ENCODE peak calls at places on chromosomes 1 and 21, in nine cellular contexts. G, Z, E, W, P, K, I, H and X are unnamed samples.

GRCh38 chr21:33544451-33544850 is 1.6 kb downstream of the SON start:
- DNase-seq in G (no peak), Z (no peak), E (no peak), W (no peak), P (no peak), K (no peak), I (no peak), H (no peak), X (no peak)

GRCh38 chr1:170881268-170882265 is 53.8 kb upstream of the MROH9 start:
- DNase-seq in G (no peak), Z (no peak), E (no peak), W (peak), P (no peak), K (no peak), I (no peak), H (peak), X (no peak)

GRCh38 chr1:67987046-67987799 is 63.2 kb downstream of the DIRAS3 start:
- DNase-seq in G (no peak), Z (no peak), E (no peak), W (no peak), P (no peak), K (no peak), I (no peak), H (peak), X (no peak)

GRCh38 chr1:8643542-8644536 is 173.6 kb downstream of the RERE start:
- DNase-seq in G (no peak), Z (no peak), E (no peak), W (peak), P (no peak), K (no peak), I (no peak), H (no peak), X (no peak)

GRCh38 chr1:206112600-206113301 is 4.4 kb downstream of the AVPR1B start:
- DNase-seq in G (no peak), Z (no peak), E (no peak), W (no peak), P (no peak), K (peak), I (no peak), H (no peak), X (no peak)

GRCh38 chr1:14090531-14090930 is 390.5 kb downstream of the PRDM2 start:
- DNase-seq in G (no peak), Z (no peak), E (no peak), W (no peak), P (no peak), K (no peak), I (no peak), H (no peak), X (no peak)

GRCh38 chr1:187691439-187691838 is 862.7 kb downstream of the PLA2G4A start:
- DNase-seq in G (no peak), Z (no peak), E (no peak), W (no peak), P (no peak), K (no peak), I (no peak), H (peak), X (no peak)

GRCh38 chr1:40840526-40841323 is 21.4 kb downstream of the CITED4 start:
- DNase-seq in G (no peak), Z (no peak), E (no peak), W (peak), P (no peak), K (no peak), I (no peak), H (no peak), X (no peak)

GRCh38 chr1:15541231-15541792 is 14.7 kb downstream of the DNAJC16 start:
- DNase-seq in G (no peak), Z (no peak), E (no peak), W (no peak), P (no peak), K (no peak), I (no peak), H (no peak), X (no peak)

GRCh38 chr1:46203738-46204405 is 738 bp downstream of the LURAP1 start:
- DNase-seq in G (no peak), Z (no peak), E (peak), W (no peak), P (no peak), K (no peak), I (no peak), H (no peak), X (no peak)

GRCh38 chr1:187237542-187237941 is 408.8 kb downstream of the PLA2G4A start:
- DNase-seq in G (no peak), Z (no peak), E (no peak), W (no peak), P (no peak), K (no peak), I (no peak), H (peak), X (no peak)

GRCh38 chr1:21264913-21265312 is 25.4 kb downstream of the ECE1 start:
- DNase-seq in G (no peak), Z (no peak), E (no peak), W (no peak), P (no peak), K (no peak), I (no peak), H (no peak), X (no peak)

GRCh38 chr21:35333831-35334593 is 284.9 kb upstream of the RUNX1 start:
- DNase-seq in G (no peak), Z (no peak), E (no peak), W (no peak), P (no peak), K (peak), I (no peak), H (no peak), X (no peak)

GRCh38 chr1:76835203-76835602 is 32.1 kb upstream of the ST6GALNAC5 start:
- DNase-seq in G (no peak), Z (no peak), E (no peak), W (no peak), P (no peak), K (no peak), I (no peak), H (peak), X (no peak)

GRCh38 chr1:109091196-109092193 is 931 bp downstream of the TMEM167B start:
- DNase-seq in G (no peak), Z (no peak), E (no peak), W (peak), P (no peak), K (no peak), I (no peak), H (peak), X (no peak)

GRCh38 chr1:208349679-208350330 is 105.6 kb upstream of the PLXNA2 start:
- DNase-seq in G (no peak), Z (no peak), E (no peak), W (no peak), P (no peak), K (no peak), I (no peak), H (no peak), X (no peak)

GRCh38 chr1:91635763-91636162 is 135.1 kb downstream of the CDC7 start:
- DNase-seq in G (no peak), Z (peak), E (no peak), W (no peak), P (no peak), K (no peak), I (no peak), H (no peak), X (no peak)

GRCh38 chr1:162264108-162264507 is 112.5 kb downstream of the SPATA46 start:
- DNase-seq in G (no peak), Z (no peak), E (no peak), W (no peak), P (no peak), K (no peak), I (no peak), H (no peak), X (no peak)

GRCh38 chr1:69846267-69846666 is 278.5 kb downstream of the LRRC7 start:
- DNase-seq in G (no peak), Z (no peak), E (no peak), W (no peak), P (no peak), K (no peak), I (no peak), H (no peak), X (no peak)

GRCh38 chr1:115211071-115211745 is 121.9 kb upstream of the TSPAN2 start:
- DNase-seq in G (no peak), Z (no peak), E (no peak), W (no peak), P (no peak), K (no peak), I (no peak), H (peak), X (no peak)

GRCh38 chr1:56755911-56756310 is 63.3 kb downstream of the FYB2 start:
- DNase-seq in G (no peak), Z (no peak), E (no peak), W (no peak), P (no peak), K (no peak), I (no peak), H (no peak), X (no peak)

GRCh38 chr1:245671966-245672767 is 517.4 kb downstream of the KIF26B start:
- DNase-seq in G (no peak), Z (no peak), E (no peak), W (no peak), P (no peak), K (no peak), I (no peak), H (no peak), X (no peak)

GRCh38 chr1:31315902-31316301 is 19.1 kb downstream of the ZCCHC17 start:
- DNase-seq in G (no peak), Z (no peak), E (no peak), W (no peak), P (no peak), K (no peak), I (no peak), H (no peak), X (no peak)

GRCh38 chr1:162412002-162412401 is at the start of gene SH2D1B:
- DNase-seq in G (no peak), Z (no peak), E (no peak), W (no peak), P (no peak), K (no peak), I (no peak), H (peak), X (no peak)

GRCh38 chr1:109657395-109657794 is 1.5 kb downstream of the GSTM4 start:
- DNase-seq in G (no peak), Z (no peak), E (no peak), W (no peak), P (no peak), K (no peak), I (no peak), H (no peak), X (no peak)

GRCh38 chr1:9373614-9374013 is 80.9 kb downstream of the SPSB1 start:
- DNase-seq in G (no peak), Z (no peak), E (no peak), W (no peak), P (no peak), K (no peak), I (no peak), H (no peak), X (no peak)

GRCh38 chr21:31668651-31669491 is 9.4 kb downstream of the SOD1 start:
- DNase-seq in G (no peak), Z (no peak), E (no peak), W (peak), P (no peak), K (no peak), I (no peak), H (no peak), X (no peak)

GRCh38 chr1:214392246-214392645 is 111.3 kb downstream of the SMYD2 start:
- DNase-seq in G (no peak), Z (no peak), E (no peak), W (no peak), P (no peak), K (no peak), I (no peak), H (no peak), X (no peak)

GRCh38 chr21:25501996-25502665 is 105.2 kb downstream of the MRPL39 start:
- DNase-seq in G (no peak), Z (no peak), E (no peak), W (peak), P (no peak), K (no peak), I (no peak), H (no peak), X (no peak)

GRCh38 chr1:232472485-232473041 is 157.4 kb downstream of the SIPA1L2 start:
- DNase-seq in G (no peak), Z (no peak), E (no peak), W (no peak), P (no peak), K (no peak), I (no peak), H (peak), X (no peak)

GRCh38 chr1:94899756-94900155 is 27.2 kb downstream of the CNN3 start:
- DNase-seq in G (no peak), Z (no peak), E (no peak), W (no peak), P (no peak), K (no peak), I (no peak), H (no peak), X (no peak)

GRCh38 chr1:151905070-151905442 is 4.3 kb downstream of the THEM4 start:
- DNase-seq in G (no peak), Z (no peak), E (no peak), W (no peak), P (peak), K (no peak), I (no peak), H (peak), X (peak)

GRCh38 chr1:14707774-14708450 is 109.4 kb downstream of the KAZN start:
- DNase-seq in G (no peak), Z (no peak), E (no peak), W (no peak), P (no peak), K (no peak), I (no peak), H (no peak), X (no peak)

GRCh38 chr1:162873671-162874666 is 13.0 kb upstream of the CCDC190 start:
- DNase-seq in G (no peak), Z (no peak), E (no peak), W (no peak), P (no peak), K (no peak), I (no peak), H (peak), X (no peak)

GRCh38 chr1:39877980-39878956 is 5.0 kb downstream of the TRIT1 start:
- DNase-seq in G (no peak), Z (no peak), E (no peak), W (no peak), P (no peak), K (no peak), I (no peak), H (no peak), X (no peak)

GRCh38 chr1:44803312-44804095 is 3.3 kb downstream of the PLK3 start:
- DNase-seq in G (no peak), Z (no peak), E (no peak), W (no peak), P (no peak), K (peak), I (no peak), H (no peak), X (no peak)

GRCh38 chr21:32413697-32414578 is 1.4 kb downstream of the EVA1C start:
- DNase-seq in G (no peak), Z (no peak), E (no peak), W (no peak), P (no peak), K (peak), I (no peak), H (peak), X (no peak)

DNA sequence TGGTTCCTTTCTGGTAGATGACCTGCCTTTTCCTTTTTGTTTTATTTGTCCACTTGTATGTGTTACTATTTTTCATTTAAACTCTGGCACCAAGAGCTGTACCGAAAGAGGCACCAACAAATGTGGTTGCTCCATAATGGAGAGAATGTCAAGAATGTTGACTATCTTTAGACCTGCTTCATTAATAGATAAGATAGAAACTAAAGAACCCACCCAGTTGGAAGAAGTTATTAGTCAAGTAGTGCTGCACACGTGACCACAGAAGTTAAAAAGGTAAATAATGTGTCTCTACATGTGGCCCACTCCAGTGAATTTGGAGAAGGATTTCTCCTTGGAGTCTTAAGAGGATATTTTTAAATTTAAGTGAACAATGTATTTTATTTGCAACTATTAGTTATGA is 9.3 kb downstream of the ATP1A1 start:
- DNase-seq in G (no peak), Z (no peak), E (no peak), W (no peak), P (no peak), K (no peak), I (no peak), H (peak), X (no peak)
- H3K4me3 ChIP-seq in G (no peak), Z (no peak), E (no peak), W (no peak), P (no peak), K (peak), I (no peak), H (no peak), X (peak)

GRCh38 chr1:34929497-34929852 is at the start of gene DLGAP3:
- DNase-seq in G (no peak), Z (peak), E (no peak), W (no peak), P (no peak), K (no peak), I (peak), H (no peak), X (no peak)

GRCh38 chr1:34928865-34929496 is 469 bp downstream of the DLGAP3 start:
- DNase-seq in G (no peak), Z (no peak), E (no peak), W (peak), P (no peak), K (no peak), I (no peak), H (no peak), X (peak)

GRCh38 chr1:34926894-34927293 is 2.6 kb downstream of the DLGAP3 start:
- DNase-seq in G (no peak), Z (no peak), E (no peak), W (no peak), P (no peak), K (no peak), I (peak), H (no peak), X (no peak)

GRCh38 chr1:34927316-34927715 is 2.1 kb downstream of the DLGAP3 start:
- DNase-seq in G (no peak), Z (no peak), E (no peak), W (no peak), P (no peak), K (no peak), I (no peak), H (no peak), X (no peak)

DNA sequence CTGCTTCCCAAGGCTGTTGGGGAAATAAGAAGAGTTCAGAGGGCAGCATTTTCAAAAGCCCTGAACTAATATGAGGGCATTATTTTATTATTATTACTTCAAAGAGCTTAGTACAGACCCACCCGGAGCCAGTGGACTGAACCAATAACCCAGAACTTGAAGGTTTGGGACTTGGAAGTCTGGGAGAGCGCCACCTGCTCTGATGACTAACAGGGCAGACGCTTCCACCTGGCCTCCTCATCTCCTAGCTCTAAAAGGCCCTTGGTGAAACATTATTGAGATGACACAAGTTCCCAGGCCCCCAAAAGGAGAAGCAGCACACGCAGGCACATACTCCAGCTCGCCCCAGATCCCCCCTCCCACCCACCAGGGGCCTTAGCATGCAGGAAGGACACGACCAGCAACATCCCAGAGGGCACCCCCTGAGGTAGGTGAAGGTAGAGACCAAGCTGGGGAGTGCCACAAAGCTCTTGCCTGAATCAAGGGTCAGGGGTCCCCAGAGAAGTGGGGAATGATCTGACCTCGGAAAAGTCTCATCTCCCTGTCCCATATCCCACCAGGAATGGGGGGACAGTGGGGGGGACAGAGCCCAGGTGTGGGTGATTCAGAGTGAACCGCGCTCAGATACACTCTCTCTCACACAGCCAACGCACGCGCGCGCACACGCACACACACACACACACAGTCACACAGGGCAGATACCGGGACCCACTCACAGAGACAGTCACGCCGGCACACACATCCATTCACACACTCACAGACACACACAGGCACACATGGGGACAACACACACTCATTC is 1.2 kb downstream of the DLGAP3 start:
- DNase-seq in G (no peak), Z (no peak), E (no peak), W (no peak), P (no peak), K (no peak), I (peak), H (no peak), X (no peak)
- H3K4me3 ChIP-seq in G (peak), Z (peak), E (peak), W (no peak), P (peak), K (no peak), I (peak), H (no peak), X (peak)

GRCh38 chr1:159855709-159856108 is 6.7 kb downstream of the VSIG8 start:
- DNase-seq in G (no peak), Z (no peak), E (no peak), W (no peak), P (no peak), K (no peak), I (no peak), H (no peak), X (no peak)
- H3K4me3 ChIP-seq in G (peak), Z (no peak), E (no peak), W (no peak), P (no peak), K (no peak), I (no peak), H (peak), X (no peak)

DNA sequence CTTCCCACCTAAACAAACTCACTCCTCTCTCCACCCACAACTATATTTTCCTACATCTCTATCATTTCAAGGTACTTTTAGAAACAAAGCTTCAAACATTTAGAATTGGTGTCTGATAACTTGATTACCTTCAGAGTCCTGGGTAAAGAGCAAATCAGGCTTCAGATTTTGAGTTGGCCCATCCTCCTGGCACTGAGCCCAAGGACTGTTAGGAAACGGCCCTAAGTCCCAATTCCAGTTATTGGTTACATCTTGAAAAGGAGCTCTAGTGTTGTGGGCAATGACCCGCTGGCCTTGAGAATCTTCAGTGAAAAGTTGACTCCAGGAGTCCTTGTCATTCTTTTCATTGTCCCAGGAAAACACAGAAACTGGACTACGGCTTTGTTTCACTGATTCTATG is 15.1 kb downstream of the MTFR1L start:
- DNase-seq in G (no peak), Z (no peak), E (no peak), W (no peak), P (no peak), K (no peak), I (no peak), H (peak), X (no peak)
- H3K4me3 ChIP-seq in G (no peak), Z (no peak), E (no peak), W (no peak), P (no peak), K (no peak), I (no peak), H (no peak), X (no peak)

GRCh38 chr1:149928388-149928724 is 753 bp upstream of the SF3B4 start:
- DNase-seq in G (no peak), Z (no peak), E (no peak), W (no peak), P (no peak), K (no peak), I (no peak), H (no peak), X (no peak)
- H3K4me3 ChIP-seq in G (peak), Z (peak), E (peak), W (peak), P (peak), K (peak), I (peak), H (peak), X (peak)